ENCODE peak calls at places on chromosomes 5 and 9, in seven cellular contexts. T, G, M, O, A, P and H are unnamed samples.

GRCh38 chr9:20319241-20319640 is 303.1 kb downstream of the MLLT3 start:
- DNase-seq in T (no peak), G (no peak), M (no peak), O (no peak), A (no peak), P (no peak), H (no peak)

GRCh38 chr9:128503870-128504269 is 649 bp upstream of the GLE1 start:
- DNase-seq in T (no peak), G (no peak), M (peak), O (peak), A (peak), P (peak), H (no peak)

GRCh38 chr9:16461231-16461840 is 409.1 kb downstream of the BNC2 start:
- DNase-seq in T (no peak), G (no peak), M (no peak), O (no peak), A (no peak), P (no peak), H (no peak)

GRCh38 chr9:87443461-87443860 is 54.2 kb upstream of the DAPK1 start:
- DNase-seq in T (no peak), G (no peak), M (no peak), O (no peak), A (no peak), P (no peak), H (no peak)

GRCh38 chr5:1808466-1808865 is 7.3 kb downstream of the NDUFS6 start:
- DNase-seq in T (no peak), G (no peak), M (peak), O (no peak), A (no peak), P (no peak), H (peak)

GRCh38 chr9:133067813-133068212 is 6.0 kb downstream of the CEL start:
- DNase-seq in T (no peak), G (no peak), M (no peak), O (no peak), A (no peak), P (no peak), H (peak)

GRCh38 chr5:95238560-95239325 is 46.2 kb downstream of the MCTP1 start:
- DNase-seq in T (peak), G (no peak), M (peak), O (no peak), A (no peak), P (no peak), H (no peak)

GRCh38 chr5:40033411-40033810 is 608.6 kb upstream of the DAB2 start:
- DNase-seq in T (no peak), G (no peak), M (no peak), O (no peak), A (no peak), P (peak), H (no peak)

GRCh38 chr5:61933787-61934626 is 372.0 kb upstream of the KIF2A start:
- DNase-seq in T (no peak), G (peak), M (peak), O (no peak), A (peak), P (peak), H (no peak)

GRCh38 chr5:135379052-135379654 is 19.9 kb downstream of the MACROH2A1 start:
- DNase-seq in T (no peak), G (no peak), M (no peak), O (no peak), A (no peak), P (no peak), H (peak)

GRCh38 chr5:62790348-62790747 is 211.7 kb downstream of the LRRC70 start:
- DNase-seq in T (no peak), G (no peak), M (peak), O (no peak), A (no peak), P (no peak), H (peak)

GRCh38 chr9:132166599-132166998 is 4.7 kb downstream of the NTNG2 start:
- DNase-seq in T (no peak), G (no peak), M (no peak), O (no peak), A (no peak), P (no peak), H (no peak)

GRCh38 chr9:15423328-15423985 is 781 bp downstream of the SNAPC3 start:
- DNase-seq in T (peak), G (no peak), M (peak), O (no peak), A (no peak), P (no peak), H (no peak)

GRCh38 chr5:84149094-84149493 is 235.6 kb downstream of the EDIL3 start:
- DNase-seq in T (no peak), G (no peak), M (no peak), O (no peak), A (no peak), P (no peak), H (no peak)

GRCh38 chr5:131104169-131104775 is 60.8 kb downstream of the HINT1 start:
- DNase-seq in T (no peak), G (no peak), M (peak), O (no peak), A (no peak), P (no peak), H (no peak)

GRCh38 chr9:137275203-137275936 is 2.2 kb upstream of the TOR4A start:
- DNase-seq in T (no peak), G (no peak), M (no peak), O (no peak), A (no peak), P (no peak), H (no peak)

GRCh38 chr5:172463031-172463430 is 8.7 kb upstream of the SH3PXD2B start:
- DNase-seq in T (no peak), G (no peak), M (no peak), O (peak), A (no peak), P (no peak), H (no peak)

GRCh38 chr9:26170224-26170623 is 492.0 kb upstream of the TUSC1 start:
- DNase-seq in T (no peak), G (no peak), M (peak), O (no peak), A (no peak), P (no peak), H (no peak)

GRCh38 chr5:1341863-1342262 is 3.0 kb downstream of the CLPTM1L start:
- DNase-seq in T (no peak), G (no peak), M (no peak), O (no peak), A (no peak), P (peak), H (no peak)

GRCh38 chr5:80246995-80247729 is 8.7 kb downstream of the SERINC5 start:
- DNase-seq in T (peak), G (no peak), M (peak), O (no peak), A (peak), P (peak), H (peak)

GRCh38 chr5:83590966-83591365 is 119.4 kb downstream of the VCAN start:
- DNase-seq in T (no peak), G (no peak), M (no peak), O (no peak), A (no peak), P (no peak), H (no peak)

GRCh38 chr5:74206571-74207550 is 433.7 kb downstream of the ENC1 start:
- DNase-seq in T (peak), G (no peak), M (peak), O (peak), A (peak), P (peak), H (peak)

GRCh38 chr5:169980418-169981053 is at the start of gene INSYN2B:
- DNase-seq in T (peak), G (peak), M (peak), O (peak), A (peak), P (peak), H (no peak)

GRCh38 chr9:5947912-5948311 is 57.2 kb downstream of the MLANA start:
- DNase-seq in T (no peak), G (no peak), M (peak), O (no peak), A (no peak), P (no peak), H (no peak)

GRCh38 chr9:117672397-117672796 is 31.8 kb upstream of the TLR4 start:
- DNase-seq in T (peak), G (no peak), M (peak), O (no peak), A (no peak), P (no peak), H (peak)

GRCh38 chr5:43553381-43553780 is 3.5 kb downstream of the PAIP1 start:
- DNase-seq in T (no peak), G (no peak), M (peak), O (no peak), A (no peak), P (no peak), H (no peak)